ENCODE peak calls at places on chromosomes 12 and 14, in six cellular contexts. F is uterus, D is glomerular endothelial cell, P is left ventricle myocardium inferior, N is HEK293T, G is lung. C is an unnamed sample.

GRCh38 chr12:91133871-91134270 is 22.6 kb upstream of the LUM start:
- DNase-seq in F (no peak), D (no peak), P (no peak), N (no peak), G (no peak), C (peak; percentile 75)

GRCh38 chr14:105891221-105891602 is 364.8 kb downstream of the TMEM121 start:
- DNase-seq in F (peak; percentile 2), D (no peak), P (no peak), N (no peak), G (no peak), C (no peak)

GRCh38 chr14:54902143-54902520 is 494 bp downstream of the GCH1 start:
- DNase-seq in F (peak; percentile 65), D (no peak), P (peak; percentile 72), N (peak; percentile 55), G (peak; percentile 68), C (peak; percentile 28)

GRCh38 chr12:105738036-105738435 is 400.7 kb downstream of the NUAK1 start:
- DNase-seq in F (peak; percentile 49), D (peak; percentile 93), P (peak; percentile 46), N (no peak), G (no peak), C (peak; percentile 23)

GRCh38 chr14:44154889-44155288 is 352.2 kb downstream of the FSCB start:
- DNase-seq in F (no peak), D (no peak), P (no peak), N (no peak), G (no peak), C (no peak)

GRCh38 chr12:122609696-122610095 is 82.6 kb downstream of the KNTC1 start:
- DNase-seq in F (no peak), D (no peak), P (no peak), N (no peak), G (no peak), C (no peak)

GRCh38 chr12:5246196-5246595 is 185.7 kb upstream of the NTF3 start:
- DNase-seq in F (no peak), D (no peak), P (no peak), N (no peak), G (no peak), C (no peak)

GRCh38 chr12:94750891-94751290 is 100.5 kb upstream of the TMCC3 start:
- DNase-seq in F (no peak), D (no peak), P (no peak), N (no peak), G (no peak), C (no peak)

GRCh38 chr14:50943943-50944646 is at the start of gene PYGL:
- DNase-seq in F (peak; percentile 66), D (no peak), P (peak; percentile 83), N (peak; percentile 85), G (peak; percentile 80), C (peak; percentile 89)

GRCh38 chr14:33198684-33199083 is 260.0 kb downstream of the NPAS3 start:
- DNase-seq in F (no peak), D (no peak), P (no peak), N (no peak), G (no peak), C (no peak)

GRCh38 chr12:7059780-7060179 is 738 bp upstream of the C1S start:
- DNase-seq in F (no peak), D (no peak), P (no peak), N (no peak), G (no peak), C (no peak)

GRCh38 chr12:3945671-3946070 is 72.5 kb upstream of the PARP11 start:
- DNase-seq in F (no peak), D (no peak), P (no peak), N (no peak), G (no peak), C (no peak)

GRCh38 chr14:101835166-101835557 is 73.7 kb downstream of the PPP2R5C start:
- DNase-seq in F (no peak), D (no peak), P (no peak), N (no peak), G (no peak), C (no peak)

GRCh38 chr14:74575936-74576335 is 36.1 kb downstream of the LTBP2 start:
- DNase-seq in F (no peak), D (no peak), P (no peak), N (no peak), G (no peak), C (no peak)

GRCh38 chr12:83224012-83224411 is 537.3 kb downstream of the TMTC2 start:
- DNase-seq in F (no peak), D (no peak), P (no peak), N (no peak), G (no peak), C (no peak)

GRCh38 chr12:131274061-131274460 is 320.4 kb downstream of the ADGRD1 start:
- DNase-seq in F (no peak), D (no peak), P (no peak), N (no peak), G (no peak), C (no peak)

GRCh38 chr12:47736877-47737676 is 11.8 kb upstream of the ENDOU start:
- DNase-seq in F (peak; percentile 85), D (no peak), P (peak; percentile 91), N (no peak), G (peak; percentile 87), C (peak; percentile 93)

GRCh38 chr14:99181804-99182520 is 90.0 kb downstream of the BCL11B start:
- DNase-seq in F (no peak), D (no peak), P (no peak), N (no peak), G (no peak), C (no peak)

GRCh38 chr12:102757874-102758244 is 159.2 kb downstream of the PAH start:
- DNase-seq in F (no peak), D (no peak), P (no peak), N (no peak), G (no peak), C (no peak)

GRCh38 chr12:57131896-57132744 is 3.8 kb downstream of the LRP1 start:
- DNase-seq in F (no peak), D (no peak), P (no peak), N (no peak), G (no peak), C (no peak)

GRCh38 chr12:119308743-119309456 is 25.6 kb upstream of the CCDC60 start:
- DNase-seq in F (no peak), D (no peak), P (peak; percentile 29), N (no peak), G (no peak), C (no peak)

GRCh38 chr12:86256169-86256568 is at the start of gene MGAT4C:
- DNase-seq in F (no peak), D (no peak), P (no peak), N (peak; percentile 14), G (no peak), C (no peak)

GRCh38 chr14:60161176-60162107 is 3.8 kb downstream of the DHRS7 start:
- DNase-seq in F (peak; percentile 16), D (no peak), P (no peak), N (no peak), G (no peak), C (peak; percentile 71)

GRCh38 chr12:78719721-78720120 is 144.9 kb upstream of the SYT1 start:
- DNase-seq in F (no peak), D (no peak), P (no peak), N (no peak), G (no peak), C (no peak)

GRCh38 chr12:121328620-121329019 is 23.6 kb downstream of the ANAPC5 start:
- DNase-seq in F (no peak), D (no peak), P (no peak), N (no peak), G (no peak), C (no peak)